ENCODE peak calls at places on chromosomes 11 and 22, in four cellular contexts. H is IMR-90, D is ovary, Y is tibial nerve. G is an unnamed sample.

GRCh38 chr11:35082322-35083180 is 56.4 kb upstream of the CD44 start:
- DNase-seq in H (peak; percentile 83), D (no peak), Y (peak; percentile 20), G (peak; percentile 63)

GRCh38 chr22:22139364-22139763 is 105.2 kb upstream of the VPREB1 start:
- DNase-seq in H (no peak), D (no peak), Y (no peak), G (no peak)

GRCh38 chr11:35061516-35062440 is 77.2 kb upstream of the CD44 start:
- DNase-seq in Y (no peak), H (no peak), D (no peak), G (no peak)

GRCh38 chr11:120273432-120273831 is 33.5 kb downstream of the POU2F3 start:
- DNase-seq in H (peak; percentile 38), D (no peak), Y (no peak), G (no peak)

GRCh38 chr11:1728931-1729691 is 21.3 kb downstream of the IFITM10 start:
- DNase-seq in Y (no peak), H (no peak), D (no peak), G (no peak)

GRCh38 chr22:39362271-39362670 is 12.5 kb downstream of the SYNGR1 start:
- DNase-seq in D (no peak), Y (no peak), H (no peak), G (no peak)

GRCh38 chr22:19431641-19432091 is at the start of gene HIRA:
- DNase-seq in H (peak; percentile 66), D (peak; percentile 81), Y (peak; percentile 53), G (peak; percentile 57)

GRCh38 chr11:121082670-121083069 is 18.4 kb upstream of the TECTA start:
- DNase-seq in D (no peak), Y (no peak), H (peak; percentile 16), G (no peak)

GRCh38 chr11:66744485-66745355 is 15.7 kb upstream of the SPTBN2 start:
- DNase-seq in Y (peak; percentile 60), H (peak; percentile 45), D (peak; percentile 86), G (peak; percentile 89)

GRCh38 chr22:46054878-46055158 is 77.9 kb upstream of the WNT7B start:
- DNase-seq in H (no peak), D (peak; percentile 35), Y (peak; percentile 10), G (no peak)

GRCh38 chr11:97687106-97687505 is 1297.3 kb downstream of the JRKL start:
- DNase-seq in D (no peak), Y (no peak), H (no peak), G (no peak)

GRCh38 chr11:36305047-36305446 is 9.0 kb downstream of the PRR5L start:
- DNase-seq in Y (no peak), H (no peak), D (no peak), G (no peak)

GRCh38 chr11:42544726-42545125 is 767.1 kb upstream of the API5 start:
- DNase-seq in Y (no peak), D (no peak), H (no peak), G (no peak)

GRCh38 chr11:131065435-131066295 is 149.4 kb upstream of the SNX19 start:
- DNase-seq in H (no peak), D (no peak), Y (no peak), G (no peak)

GRCh38 chr11:86748296-86748695 is 52.0 kb upstream of the PRSS23 start:
- DNase-seq in H (no peak), D (no peak), Y (no peak), G (no peak)

GRCh38 chr22:29270475-29271271 is 2.6 kb downstream of the EWSR1 start:
- DNase-seq in H (peak; percentile 58), D (no peak), Y (no peak), G (peak; percentile 39)

GRCh38 chr11:121451178-121451981 is 734 bp upstream of the SORL1 start:
- DNase-seq in Y (no peak), H (no peak), D (no peak), G (no peak)

GRCh38 chr11:77207618-77208313 is 79.7 kb downstream of the MYO7A start:
- DNase-seq in H (no peak), Y (no peak), D (no peak), G (no peak)

GRCh38 chr11:110478410-110478809 is 48.7 kb downstream of the FDX1 start:
- DNase-seq in Y (no peak), H (no peak), D (no peak), G (no peak)

GRCh38 chr22:33785283-33785991 is 134.8 kb downstream of the LARGE1 start:
- DNase-seq in H (peak; percentile 88), Y (no peak), D (no peak), G (no peak)

GRCh38 chr22:47337161-47337621 is 574.7 kb downstream of the TBC1D22A start:
- DNase-seq in D (peak; percentile 31), H (peak; percentile 87), Y (no peak), G (no peak)

GRCh38 chr11:67054851-67055523 is 1.7 kb upstream of the RHOD start:
- DNase-seq in Y (no peak), D (no peak), H (peak; percentile 88), G (no peak)

GRCh38 chr11:134152692-134153091 is 71.1 kb downstream of the NCAPD3 start:
- DNase-seq in Y (no peak), H (no peak), D (peak; percentile 57), G (no peak)

GRCh38 chr11:63944987-63945386 is 6.2 kb downstream of the NAA40 start:
- DNase-seq in Y (no peak), H (no peak), D (peak; percentile 45), G (peak; percentile 77)

GRCh38 chr11:65743928-65744698 is 23.5 kb upstream of the RNASEH2C start:
- DNase-seq in Y (no peak), H (no peak), D (no peak), G (no peak)

GRCh38 chr11:44622190-44622650 is 56.8 kb downstream of the CD82 start:
- DNase-seq in Y (no peak), H (no peak), D (peak; percentile 21), G (peak; percentile 45)

GRCh38 chr11:11347583-11347982 is 5.5 kb downstream of the CSNK2A3 start:
- DNase-seq in Y (no peak), D (no peak), H (no peak), G (no peak)

GRCh38 chr11:36699271-36699670 is 101.2 kb upstream of the RAG2 start:
- DNase-seq in H (no peak), Y (no peak), D (no peak), G (no peak)

GRCh38 chr11:128814856-128815705 is 52.0 kb downstream of the KCNJ1 start:
- DNase-seq in H (peak; percentile 86), Y (peak; percentile 51), D (peak; percentile 34), G (no peak)

GRCh38 chr22:19579880-19580279 is 55.7 kb upstream of the CLDN5 start:
- DNase-seq in H (no peak), Y (no peak), D (no peak), G (no peak)

GRCh38 chr11:4994551-4994950 is at the start of gene OR51L1:
- DNase-seq in D (no peak), H (no peak), Y (no peak), G (no peak)

DNA sequence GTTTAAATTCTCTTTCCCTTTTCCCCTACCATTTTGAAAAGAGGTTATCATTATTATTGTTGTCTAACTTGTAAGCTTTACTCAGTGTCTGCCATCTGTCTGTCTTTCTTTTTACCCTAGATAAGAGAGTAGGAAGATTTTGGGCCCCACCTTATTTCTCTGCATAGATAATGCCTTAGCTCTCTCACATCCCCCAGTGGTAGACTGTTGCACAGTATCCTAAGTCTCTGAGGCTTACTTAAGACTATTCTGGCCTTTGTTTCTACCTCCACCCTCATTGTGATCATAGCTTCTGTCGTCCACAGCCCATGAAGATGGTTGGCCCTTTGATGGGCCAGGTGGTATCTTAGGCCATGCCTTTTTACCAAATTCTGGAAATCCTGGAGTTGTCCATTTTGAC is 3.6 kb upstream of the OR51L1 start:
- DNase-seq in Y (no peak), H (peak; percentile 12), D (no peak), G (no peak)
- TF ChIP-seq CTCF in Y (no peak), H (peak; percentile 34), D (no peak), G (no peak)

GRCh38 chr11:124172076-124172475 is 11.1 kb upstream of the OR10D3 start:
- DNase-seq in Y (no peak), D (no peak), H (no peak), G (no peak)

GRCh38 chr11:124167852-124168251 is 15.3 kb upstream of the OR10D3 start:
- DNase-seq in Y (no peak), H (no peak), D (no peak), G (no peak)

GRCh38 chr11:124174001-124174400 is 9.1 kb upstream of the OR10D3 start:
- DNase-seq in D (no peak), Y (no peak), H (peak; percentile 64), G (no peak)

GRCh38 chr11:124172599-124172998 is 10.5 kb upstream of the OR10D3 start:
- DNase-seq in Y (no peak), H (no peak), D (no peak), G (no peak)

DNA sequence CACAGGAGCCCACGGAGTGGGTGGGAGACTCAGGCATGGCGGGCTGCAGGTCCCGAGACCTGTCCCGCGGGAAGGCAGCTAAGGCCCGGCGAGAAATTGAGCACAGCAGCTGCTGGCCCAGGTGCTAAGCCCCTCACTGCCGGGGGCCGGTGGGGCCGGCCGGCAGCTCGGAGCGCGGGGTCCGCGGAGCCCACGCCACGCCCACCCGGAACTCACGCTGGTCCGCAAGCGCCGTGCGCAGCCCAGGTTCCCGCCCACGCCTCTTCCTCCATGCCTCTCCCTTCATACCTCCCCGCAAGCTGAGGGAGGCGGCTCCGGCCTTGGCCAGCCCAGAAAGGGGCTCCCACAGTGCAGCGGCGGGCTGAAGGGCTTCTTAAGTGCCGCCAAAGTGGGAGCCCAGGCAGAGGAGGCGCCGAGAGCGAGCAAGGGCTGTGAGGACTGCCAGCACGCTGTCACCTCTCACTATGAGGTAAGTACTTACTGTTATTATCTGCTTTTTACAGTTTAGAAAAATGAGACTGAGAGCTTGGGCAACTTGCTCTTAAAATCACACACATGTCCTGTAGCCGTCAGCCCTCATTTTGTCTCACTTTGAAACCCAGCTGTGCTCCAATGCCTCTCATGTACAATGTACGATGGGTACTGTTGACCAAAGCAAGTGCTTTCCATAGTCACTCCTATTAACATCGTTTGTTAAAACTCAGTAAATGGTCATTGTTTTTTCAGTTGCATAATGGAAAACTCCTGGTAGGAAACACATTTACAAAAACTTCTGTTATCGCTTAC is 12.2 kb upstream of the OR10D3 start:
- DNase-seq in H (no peak), Y (no peak), D (no peak), G (no peak)
- H3K27ac ChIP-seq in H (no peak overlapping the region), Y (no peak overlapping the region), D (no peak overlapping the region), G (no peak overlapping the region)

DNA sequence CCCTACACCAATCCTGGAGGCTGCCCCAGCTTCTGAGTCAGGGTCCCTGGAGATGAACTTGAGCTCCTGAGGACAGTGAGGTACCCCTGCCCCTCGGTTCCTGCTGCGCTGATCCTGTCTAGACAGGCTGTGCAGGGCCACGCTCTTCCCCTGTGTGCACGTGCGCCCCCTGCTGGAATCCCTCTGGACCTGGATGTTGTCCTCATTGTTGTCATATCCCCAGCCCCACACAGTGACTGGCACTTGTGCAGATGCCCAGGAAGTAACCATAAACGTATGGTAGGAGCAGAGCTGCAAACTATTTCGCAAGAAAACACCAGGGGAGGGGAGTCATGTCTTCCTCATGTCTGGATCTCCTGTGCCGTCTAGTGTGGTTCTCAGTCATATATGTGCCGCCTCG is 114.7 kb downstream of the CRYBB2 start:
- DNase-seq in Y (no peak), H (peak; percentile 16), D (no peak), G (no peak)
- TF ChIP-seq CTCF in Y (no peak), H (peak; percentile 48), D (no peak), G (no peak)

GRCh38 chr22:37464181-37464580 is 22.0 kb downstream of the MFNG start:
- DNase-seq in H (no peak), D (no peak), Y (no peak), G (no peak)

GRCh38 chr22:37462426-37462825 is 23.8 kb downstream of the MFNG start:
- DNase-seq in D (no peak), H (no peak), Y (no peak), G (no peak)

GRCh38 chr22:37465721-37466120 is 20.5 kb downstream of the MFNG start:
- DNase-seq in D (no peak), Y (no peak), H (no peak), G (no peak)

GRCh38 chr22:37460684-37461083 is 25.5 kb downstream of the MFNG start:
- DNase-seq in H (no peak), D (no peak), Y (no peak), G (no peak)

GRCh38 chr22:37462983-37463382 is 23.2 kb downstream of the MFNG start:
- DNase-seq in Y (no peak), D (no peak), H (peak; percentile 49), G (no peak)
- H3K27ac ChIP-seq in Y (no peak overlapping the region), D (no peak overlapping the region), H (no peak overlapping the region), G (no peak overlapping the region)